ENCODE peak calls at places on chromosomes 7 and 10, in six cellular contexts. H is HTR-8/SVneo, X is stomach, R is AG08395, T is GM20000, U is heart right ventricle. C is an unnamed sample.

GRCh38 chr10:34858003-34858402 is 42.9 kb upstream of the PARD3 start:
- DNase-seq in H (no peak), U (no peak), R (no peak), T (no peak), X (no peak), C (no peak)

GRCh38 chr10:13969118-13969791 is 361.5 kb downstream of the FRMD4A start:
- DNase-seq in R (no peak), T (no peak), U (no peak), X (no peak), H (no peak), C (no peak)

GRCh38 chr7:27180431-27181175 is 4.4 kb downstream of the HOXA11 start:
- DNase-seq in R (no peak), X (no peak), T (no peak), U (no peak), H (no peak), C (no peak)

GRCh38 chr7:151103973-151104372 is 17.7 kb downstream of the AGAP3 start:
- DNase-seq in R (no peak), X (no peak), T (no peak), U (no peak), H (no peak), C (no peak)

GRCh38 chr7:46192191-46192590 is 271.1 kb upstream of the IGFBP3 start:
- DNase-seq in X (no peak), T (no peak), R (no peak), H (no peak), U (no peak), C (no peak)

GRCh38 chr7:71313562-71313961 is 181.6 kb downstream of the GALNT17 start:
- DNase-seq in X (no peak), T (no peak), U (no peak), H (no peak), R (no peak), C (no peak)

GRCh38 chr7:68321076-68321639 is 1277.1 kb upstream of the AUTS2 start:
- DNase-seq in T (no peak), R (peak; percentile 5), H (no peak), U (peak; percentile 48), X (peak; percentile 52), C (peak; percentile 59)

GRCh38 chr7:138848056-138848975 is 50.3 kb upstream of the ATP6V0A4 start:
- DNase-seq in R (no peak), U (no peak), T (no peak), H (no peak), X (no peak), C (no peak)

GRCh38 chr7:44587843-44588711 is 6.0 kb upstream of the TMED4 start:
- DNase-seq in R (peak; percentile 14), U (no peak), T (peak; percentile 22), H (no peak), X (peak; percentile 54), C (peak; percentile 64)

GRCh38 chr7:33700001-33700899 is 205.1 kb upstream of the BMPER start:
- DNase-seq in U (no peak), X (no peak), T (no peak), R (no peak), H (no peak), C (no peak)

GRCh38 chr7:140992422-140992821 is 22.3 kb downstream of the MRPS33 start:
- DNase-seq in H (no peak), T (no peak), U (no peak), R (no peak), X (no peak), C (no peak)

GRCh38 chr7:26900283-26900682 is 35.9 kb upstream of the SKAP2 start:
- DNase-seq in R (no peak), T (no peak), U (no peak), X (no peak), H (no peak), C (no peak)